ENCODE peak calls at places on chromosome 11, in ten cellular contexts. One of them, this sample, is unnamed.

GRCh38 chr11:68706237-68706636 is 21.9 kb downstream of the GAL start:
- DNase-seq in CD4-positive, alpha-beta T cell: no peak
- DNase-seq in mammary epithelial cell: no peak
- DNase-seq in heart left ventricle: no peak
- DNase-seq in PC-3: no peak
- DNase-seq in progenitor cell of endocrine pancreas: no peak
- DNase-seq in foreskin fibroblast: no peak
- DNase-seq in heart right ventricle: no peak
- DNase-seq in IMR-90: no peak
- DNase-seq in pancreas: no peak
- DNase-seq in this sample: no peak

GRCh38 chr11:132032555-132032954 is 662.1 kb downstream of the NTM start:
- DNase-seq in mammary epithelial cell: peak; percentile 23
- DNase-seq in progenitor cell of endocrine pancreas: no peak
- DNase-seq in IMR-90: peak; percentile 92
- DNase-seq in PC-3: no peak
- DNase-seq in pancreas: no peak
- DNase-seq in CD4-positive, alpha-beta T cell: no peak
- DNase-seq in heart left ventricle: no peak
- DNase-seq in foreskin fibroblast: peak; percentile 35
- DNase-seq in heart right ventricle: no peak
- DNase-seq in this sample: peak; percentile 88

GRCh38 chr11:94581926-94582325 is 14.8 kb downstream of the PIWIL4 start:
- DNase-seq in pancreas: no peak
- DNase-seq in progenitor cell of endocrine pancreas: no peak
- DNase-seq in heart right ventricle: no peak
- DNase-seq in PC-3: no peak
- DNase-seq in heart left ventricle: no peak
- DNase-seq in IMR-90: no peak
- DNase-seq in foreskin fibroblast: no peak
- DNase-seq in CD4-positive, alpha-beta T cell: no peak
- DNase-seq in mammary epithelial cell: no peak
- DNase-seq in this sample: no peak

GRCh38 chr11:70490208-70490607 is 91.9 kb downstream of the CTTN start:
- DNase-seq in heart right ventricle: no peak
- DNase-seq in pancreas: no peak
- DNase-seq in IMR-90: no peak
- DNase-seq in CD4-positive, alpha-beta T cell: no peak
- DNase-seq in foreskin fibroblast: no peak
- DNase-seq in mammary epithelial cell: no peak
- DNase-seq in progenitor cell of endocrine pancreas: no peak
- DNase-seq in heart left ventricle: peak; percentile 15
- DNase-seq in PC-3: no peak
- DNase-seq in this sample: no peak

GRCh38 chr11:64713781-64714363 is 9.1 kb downstream of the NRXN2 start:
- DNase-seq in foreskin fibroblast: no peak
- DNase-seq in heart left ventricle: no peak
- DNase-seq in pancreas: no peak
- DNase-seq in CD4-positive, alpha-beta T cell: no peak
- DNase-seq in IMR-90: no peak
- DNase-seq in mammary epithelial cell: no peak
- DNase-seq in PC-3: no peak
- DNase-seq in progenitor cell of endocrine pancreas: no peak
- DNase-seq in heart right ventricle: no peak
- DNase-seq in this sample: no peak

GRCh38 chr11:9957072-9957471 is 293.2 kb downstream of the SWAP70 start:
- DNase-seq in foreskin fibroblast: no peak
- DNase-seq in CD4-positive, alpha-beta T cell: no peak
- DNase-seq in heart left ventricle: no peak
- DNase-seq in PC-3: no peak
- DNase-seq in progenitor cell of endocrine pancreas: no peak
- DNase-seq in heart right ventricle: no peak
- DNase-seq in pancreas: no peak
- DNase-seq in mammary epithelial cell: no peak
- DNase-seq in IMR-90: no peak
- DNase-seq in this sample: no peak

GRCh38 chr11:132559371-132560036 is 972.8 kb downstream of the OPCML start:
- DNase-seq in heart right ventricle: no peak
- DNase-seq in progenitor cell of endocrine pancreas: no peak
- DNase-seq in CD4-positive, alpha-beta T cell: no peak
- DNase-seq in heart left ventricle: no peak
- DNase-seq in PC-3: no peak
- DNase-seq in foreskin fibroblast: no peak
- DNase-seq in mammary epithelial cell: no peak
- DNase-seq in IMR-90: no peak
- DNase-seq in pancreas: no peak
- DNase-seq in this sample: peak; percentile 7

GRCh38 chr11:17416492-17416891 is 28.0 kb upstream of the KCNJ11 start:
- DNase-seq in IMR-90: no peak
- DNase-seq in CD4-positive, alpha-beta T cell: no peak
- DNase-seq in mammary epithelial cell: no peak
- DNase-seq in pancreas: no peak
- DNase-seq in heart left ventricle: no peak
- DNase-seq in foreskin fibroblast: no peak
- DNase-seq in PC-3: no peak
- DNase-seq in heart right ventricle: no peak
- DNase-seq in progenitor cell of endocrine pancreas: no peak
- DNase-seq in this sample: no peak

GRCh38 chr11:72144807-72145565 is 9.5 kb downstream of the FOLR3 start:
- DNase-seq in heart left ventricle: no peak
- DNase-seq in IMR-90: peak; percentile 87
- DNase-seq in CD4-positive, alpha-beta T cell: no peak
- DNase-seq in mammary epithelial cell: peak; percentile 88
- DNase-seq in progenitor cell of endocrine pancreas: no peak
- DNase-seq in heart right ventricle: no peak
- DNase-seq in PC-3: peak; percentile 67
- DNase-seq in foreskin fibroblast: peak; percentile 66
- DNase-seq in pancreas: no peak
- DNase-seq in this sample: peak; percentile 94

GRCh38 chr11:111604392-111605009 is 2.3 kb downstream of the SIK2 start:
- DNase-seq in CD4-positive, alpha-beta T cell: no peak
- DNase-seq in heart left ventricle: no peak
- DNase-seq in PC-3: peak; percentile 82
- DNase-seq in mammary epithelial cell: peak; percentile 34
- DNase-seq in progenitor cell of endocrine pancreas: no peak
- DNase-seq in heart right ventricle: no peak
- DNase-seq in foreskin fibroblast: no peak
- DNase-seq in IMR-90: peak; percentile 45
- DNase-seq in pancreas: no peak
- DNase-seq in this sample: peak; percentile 14

GRCh38 chr11:13717331-13717730 is 48.9 kb downstream of the FAR1 start:
- DNase-seq in IMR-90: peak; percentile 73
- DNase-seq in foreskin fibroblast: peak; percentile 47
- DNase-seq in progenitor cell of endocrine pancreas: no peak
- DNase-seq in heart left ventricle: no peak
- DNase-seq in mammary epithelial cell: peak; percentile 57
- DNase-seq in heart right ventricle: no peak
- DNase-seq in PC-3: peak; percentile 48
- DNase-seq in pancreas: no peak
- DNase-seq in CD4-positive, alpha-beta T cell: no peak
- DNase-seq in this sample: peak; percentile 85

GRCh38 chr11:116927163-116927772 is 89.8 kb upstream of the APOA1 start:
- DNase-seq in IMR-90: no peak
- DNase-seq in heart right ventricle: no peak
- DNase-seq in progenitor cell of endocrine pancreas: no peak
- DNase-seq in PC-3: peak; percentile 39
- DNase-seq in heart left ventricle: no peak
- DNase-seq in foreskin fibroblast: no peak
- DNase-seq in pancreas: no peak
- DNase-seq in CD4-positive, alpha-beta T cell: peak; percentile 39
- DNase-seq in mammary epithelial cell: no peak
- DNase-seq in this sample: no peak

GRCh38 chr11:95922536-95923440 is 1.1 kb downstream of the MTMR2 start:
- DNase-seq in PC-3: peak; percentile 36
- DNase-seq in mammary epithelial cell: no peak
- DNase-seq in heart right ventricle: no peak
- DNase-seq in CD4-positive, alpha-beta T cell: no peak
- DNase-seq in progenitor cell of endocrine pancreas: no peak
- DNase-seq in heart left ventricle: no peak
- DNase-seq in foreskin fibroblast: no peak
- DNase-seq in IMR-90: no peak
- DNase-seq in pancreas: no peak
- DNase-seq in this sample: no peak

GRCh38 chr11:64809781-64810241 is 540 bp downstream of the MEN1 start:
- DNase-seq in CD4-positive, alpha-beta T cell: no peak
- DNase-seq in mammary epithelial cell: peak; percentile 63
- DNase-seq in pancreas: peak; percentile 80
- DNase-seq in IMR-90: no peak
- DNase-seq in PC-3: peak; percentile 59
- DNase-seq in progenitor cell of endocrine pancreas: peak; percentile 33
- DNase-seq in foreskin fibroblast: no peak
- DNase-seq in heart left ventricle: no peak
- DNase-seq in heart right ventricle: no peak
- DNase-seq in this sample: no peak

GRCh38 chr11:69891421-69892236 is 72.4 kb upstream of the FGF3 start:
- DNase-seq in PC-3: peak; percentile 42
- DNase-seq in foreskin fibroblast: no peak
- DNase-seq in CD4-positive, alpha-beta T cell: no peak
- DNase-seq in heart left ventricle: no peak
- DNase-seq in progenitor cell of endocrine pancreas: no peak
- DNase-seq in heart right ventricle: no peak
- DNase-seq in mammary epithelial cell: no peak
- DNase-seq in IMR-90: peak; percentile 51
- DNase-seq in pancreas: no peak
- DNase-seq in this sample: no peak

GRCh38 chr11:64675417-64676252 is 47.4 kb downstream of the NRXN2 start:
- DNase-seq in pancreas: no peak
- DNase-seq in progenitor cell of endocrine pancreas: no peak
- DNase-seq in PC-3: peak; percentile 44
- DNase-seq in CD4-positive, alpha-beta T cell: no peak
- DNase-seq in mammary epithelial cell: peak; percentile 48
- DNase-seq in heart left ventricle: peak; percentile 92
- DNase-seq in heart right ventricle: peak; percentile 87
- DNase-seq in foreskin fibroblast: peak; percentile 82
- DNase-seq in IMR-90: peak; percentile 82
- DNase-seq in this sample: peak; percentile 80

GRCh38 chr11:2913029-2913431 is 16.2 kb downstream of the PHLDA2 start:
- DNase-seq in progenitor cell of endocrine pancreas: no peak
- DNase-seq in mammary epithelial cell: no peak
- DNase-seq in heart left ventricle: no peak
- DNase-seq in heart right ventricle: no peak
- DNase-seq in CD4-positive, alpha-beta T cell: no peak
- DNase-seq in foreskin fibroblast: peak; percentile 42
- DNase-seq in pancreas: peak; percentile 65
- DNase-seq in IMR-90: peak; percentile 44
- DNase-seq in PC-3: peak; percentile 26
- DNase-seq in this sample: peak; percentile 33

GRCh38 chr11:126573325-126574076 is 218.0 kb downstream of the ST3GAL4 start:
- DNase-seq in heart right ventricle: no peak
- DNase-seq in pancreas: no peak
- DNase-seq in heart left ventricle: no peak
- DNase-seq in progenitor cell of endocrine pancreas: no peak
- DNase-seq in foreskin fibroblast: no peak
- DNase-seq in CD4-positive, alpha-beta T cell: no peak
- DNase-seq in IMR-90: no peak
- DNase-seq in PC-3: no peak
- DNase-seq in mammary epithelial cell: no peak
- DNase-seq in this sample: no peak
- TF ChIP-seq CTCF in heart right ventricle: peak; percentile 6
- TF ChIP-seq CTCF in pancreas: no peak
- TF ChIP-seq CTCF in heart left ventricle: no peak
- TF ChIP-seq CTCF in progenitor cell of endocrine pancreas: peak; percentile 44
- TF ChIP-seq CTCF in foreskin fibroblast: peak; percentile 28
- TF ChIP-seq CTCF in CD4-positive, alpha-beta T cell: no peak
- TF ChIP-seq CTCF in IMR-90: peak; percentile 29
- TF ChIP-seq CTCF in PC-3: peak; percentile 42
- TF ChIP-seq CTCF in mammary epithelial cell: no peak
- TF ChIP-seq CTCF in this sample: peak; percentile 55

GRCh38 chr11:125423247-125423849 is 72.7 kb downstream of the FEZ1 start:
- DNase-seq in heart right ventricle: no peak
- DNase-seq in PC-3: peak; percentile 52
- DNase-seq in foreskin fibroblast: no peak
- DNase-seq in CD4-positive, alpha-beta T cell: no peak
- DNase-seq in mammary epithelial cell: no peak
- DNase-seq in IMR-90: no peak
- DNase-seq in progenitor cell of endocrine pancreas: no peak
- DNase-seq in pancreas: no peak
- DNase-seq in heart left ventricle: no peak
- DNase-seq in this sample: no peak
- TF ChIP-seq CTCF in heart right ventricle: peak; percentile 32
- TF ChIP-seq CTCF in PC-3: peak; percentile 85
- TF ChIP-seq CTCF in foreskin fibroblast: peak; percentile 23
- TF ChIP-seq CTCF in CD4-positive, alpha-beta T cell: peak; percentile 39
- TF ChIP-seq CTCF in mammary epithelial cell: peak; percentile 59
- TF ChIP-seq CTCF in IMR-90: peak; percentile 24
- TF ChIP-seq CTCF in progenitor cell of endocrine pancreas: peak; percentile 59
- TF ChIP-seq CTCF in pancreas: no peak
- TF ChIP-seq CTCF in heart left ventricle: no peak
- TF ChIP-seq CTCF in this sample: peak; percentile 58

DNA sequence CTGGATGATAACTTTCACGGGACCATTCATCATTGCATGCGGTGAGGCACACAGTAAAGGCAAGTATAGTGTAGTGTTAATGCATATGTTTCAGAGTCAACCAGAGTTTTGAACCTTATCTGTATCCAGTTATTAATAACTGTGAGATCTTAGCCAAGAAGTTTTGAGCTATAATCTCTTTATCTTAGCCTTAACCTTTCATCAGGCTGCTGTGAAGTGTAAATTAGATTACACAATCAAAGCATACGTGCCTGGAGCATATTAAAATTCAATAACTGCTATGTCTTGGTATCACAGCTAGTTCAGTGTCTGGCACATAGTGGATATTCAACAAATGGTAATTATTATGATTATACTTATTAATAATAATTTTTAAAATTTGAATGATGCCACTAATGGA is 70.8 kb upstream of the SC5D start:
- DNase-seq in IMR-90: no peak
- DNase-seq in mammary epithelial cell: no peak
- DNase-seq in progenitor cell of endocrine pancreas: no peak
- DNase-seq in pancreas: no peak
- DNase-seq in foreskin fibroblast: no peak
- DNase-seq in heart right ventricle: no peak
- DNase-seq in PC-3: no peak
- DNase-seq in heart left ventricle: no peak
- DNase-seq in CD4-positive, alpha-beta T cell: no peak
- DNase-seq in this sample: no peak
- TF ChIP-seq CTCF in IMR-90: no peak
- TF ChIP-seq CTCF in mammary epithelial cell: no peak
- TF ChIP-seq CTCF in progenitor cell of endocrine pancreas: no peak
- TF ChIP-seq CTCF in pancreas: no peak
- TF ChIP-seq CTCF in foreskin fibroblast: no peak
- TF ChIP-seq CTCF in heart right ventricle: no peak
- TF ChIP-seq CTCF in PC-3: no peak
- TF ChIP-seq CTCF in heart left ventricle: no peak
- TF ChIP-seq CTCF in CD4-positive, alpha-beta T cell: no peak
- TF ChIP-seq CTCF in this sample: no peak

DNA sequence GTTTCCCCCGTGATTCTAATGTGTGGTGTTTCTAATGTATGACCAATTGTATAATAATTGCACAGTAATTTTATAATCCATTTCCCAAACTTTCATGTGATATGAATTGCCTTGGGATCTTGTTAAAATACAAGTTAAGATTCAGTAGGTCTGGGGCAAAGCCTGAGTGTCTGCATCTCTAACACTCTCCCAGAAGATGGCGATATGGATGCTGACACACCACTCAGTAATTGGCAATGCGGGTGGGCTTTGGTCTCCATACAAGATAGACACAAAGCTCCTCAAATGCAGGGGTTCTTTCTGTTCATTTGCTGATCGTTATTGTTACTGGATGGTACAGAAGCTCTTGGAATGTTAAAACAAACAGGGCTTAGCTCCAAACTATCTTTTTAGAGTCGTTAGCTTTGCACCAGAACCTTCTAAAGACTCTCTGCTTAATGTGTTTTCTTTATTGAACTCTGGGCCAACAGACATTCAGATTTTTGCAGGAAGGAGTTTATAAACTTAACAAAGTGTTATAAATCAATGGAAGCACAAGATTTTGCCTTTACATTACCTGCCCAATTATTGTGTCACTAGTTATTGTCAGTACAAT is 45.4 kb upstream of the ANO3 start:
- DNase-seq in foreskin fibroblast: peak; percentile 12
- DNase-seq in CD4-positive, alpha-beta T cell: no peak
- DNase-seq in heart right ventricle: no peak
- DNase-seq in IMR-90: peak; percentile 37
- DNase-seq in heart left ventricle: no peak
- DNase-seq in progenitor cell of endocrine pancreas: no peak
- DNase-seq in pancreas: no peak
- DNase-seq in mammary epithelial cell: peak; percentile 1
- DNase-seq in PC-3: peak; percentile 20
- DNase-seq in this sample: no peak
- TF ChIP-seq CTCF in foreskin fibroblast: peak; percentile 46
- TF ChIP-seq CTCF in CD4-positive, alpha-beta T cell: no peak
- TF ChIP-seq CTCF in heart right ventricle: peak; percentile 34
- TF ChIP-seq CTCF in IMR-90: peak; percentile 44
- TF ChIP-seq CTCF in heart left ventricle: no peak
- TF ChIP-seq CTCF in progenitor cell of endocrine pancreas: peak; percentile 61
- TF ChIP-seq CTCF in pancreas: no peak
- TF ChIP-seq CTCF in mammary epithelial cell: peak; percentile 40
- TF ChIP-seq CTCF in PC-3: peak; percentile 60
- TF ChIP-seq CTCF in this sample: peak; percentile 71

This sample was measured in HFFc6.